ENCODE peak calls at places on chromosomes 4 and X, in seven cellular contexts. J is endothelial cell of umbilical vein, W is suprapubic skin, Q is H1, E is HCT116, U is sigmoid colon, F is breast epithelium. D is an unnamed sample. For H3K36me3, the result is how much of the 10 kb centered on the place peaks cover.

GRCh38 chr4:25299476-25300203 is 12.9 kb upstream of the ZCCHC4 start:
- DNase-seq in U (no peak), J (no peak), W (no peak), Q (no peak), E (no peak), F (peak), D (peak)

GRCh38 chrX:74465424-74465823 is 44.1 kb downstream of the SLC16A2 start:
- DNase-seq in F (no peak), W (no peak), J (no peak), Q (no peak), E (no peak), U (no peak), D (no peak)

GRCh38 chrX:95057341-95057740 is 1383.3 kb downstream of the FAM133A start:
- DNase-seq in Q (no peak), F (no peak), U (no peak), W (no peak), J (no peak), E (no peak), D (no peak)

GRCh38 chrX:53071604-53072417 is 10.4 kb upstream of the TSPYL2 start:
- DNase-seq in J (peak), F (no peak), U (peak), E (peak), W (peak), Q (no peak), D (peak)

GRCh38 chr4:98568896-98569663 is 89.3 kb downstream of the TSPAN5 start:
- DNase-seq in U (no peak), Q (no peak), F (no peak), W (no peak), E (no peak), J (peak), D (no peak)

GRCh38 chrX:13357925-13358324 is 38.1 kb upstream of the ATXN3L start:
- DNase-seq in F (no peak), E (no peak), W (no peak), U (no peak), Q (no peak), J (peak), D (peak)

GRCh38 chr4:87633239-87633638 is 16.8 kb upstream of the DMP1 start:
- DNase-seq in Q (no peak), E (no peak), J (peak), U (no peak), F (no peak), W (no peak), D (peak)

GRCh38 chr4:152460488-152460887 is 75.4 kb downstream of the FBXW7 start:
- DNase-seq in Q (no peak), E (no peak), J (no peak), U (no peak), F (no peak), W (no peak), D (no peak)

GRCh38 chr4:7347981-7348380 is 86.7 kb downstream of the PSAPL1 start:
- DNase-seq in U (no peak), W (no peak), F (no peak), Q (no peak), J (no peak), E (no peak), D (no peak)

GRCh38 chrX:53283567-53283966 is 2.2 kb upstream of the IQSEC2 start:
- DNase-seq in E (no peak), U (no peak), W (no peak), F (no peak), J (no peak), Q (no peak), D (no peak)

GRCh38 chr4:121239951-121240350 is 75.8 kb upstream of the TNIP3 start:
- DNase-seq in Q (no peak), U (no peak), J (no peak), E (no peak), F (no peak), W (no peak), D (no peak)

GRCh38 chrX:98357146-98357545 is 1473.4 kb downstream of the RPA4 start:
- DNase-seq in U (no peak), W (no peak), E (no peak), Q (no peak), F (no peak), J (no peak), D (no peak)

GRCh38 chr4:10460313-10461047 is 3.3 kb upstream of the ZNF518B start:
- DNase-seq in W (no peak), E (no peak), J (no peak), F (no peak), U (no peak), Q (no peak), D (no peak)

GRCh38 chr4:26458104-26458503 is 32.2 kb downstream of the CCKAR start:
- DNase-seq in J (no peak), W (no peak), E (no peak), U (no peak), F (no peak), Q (no peak), D (no peak)

GRCh38 chr4:186704059-186704458 is 19.6 kb downstream of the FAT1 start:
- DNase-seq in F (no peak), J (no peak), Q (no peak), E (no peak), U (no peak), W (no peak), D (no peak)
- TF ChIP-seq POLR2AphosphoS5 in F (no peak), J (no peak), Q (no peak), E (no peak), U (no peak), W (no peak), D (peak)

GRCh38 chr4:168318266-168318895 is at the start of gene DDX60:
- DNase-seq in U (peak), Q (peak), J (peak), W (peak), F (peak), E (peak), D (peak)
- TF ChIP-seq POLR2A in U (peak), Q (no peak), J (peak), W (no peak), F (no peak), E (peak), D (no peak)

DNA sequence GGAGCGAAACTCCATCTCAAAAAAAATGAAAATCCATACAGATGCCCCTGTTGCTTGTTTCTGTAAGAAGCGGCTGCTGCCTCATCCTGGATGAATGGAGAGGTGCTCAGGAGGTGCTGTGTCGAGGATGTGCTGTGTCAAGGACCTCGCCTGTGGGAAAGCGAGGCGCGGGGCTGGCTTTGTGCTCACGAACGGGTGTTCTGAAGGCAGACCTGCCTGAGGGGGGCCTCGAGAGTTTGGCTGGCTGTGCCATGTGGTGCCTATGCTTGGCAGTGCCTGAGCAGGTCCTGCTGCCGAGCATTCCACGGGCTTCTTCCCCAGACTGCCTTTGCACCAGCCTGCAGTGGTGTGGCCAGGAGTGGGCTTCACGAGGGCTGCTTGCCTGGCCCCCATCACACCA is 61.5 kb downstream of the NSD2 start:
- DNase-seq in Q (no peak), F (no peak), E (no peak), W (no peak), U (no peak), J (no peak), D (no peak)
- H3K36me3 ChIP-seq in Q (under half), F (under half), E (under half), W (under half), U (under half), J (under half), D (under half)

DNA sequence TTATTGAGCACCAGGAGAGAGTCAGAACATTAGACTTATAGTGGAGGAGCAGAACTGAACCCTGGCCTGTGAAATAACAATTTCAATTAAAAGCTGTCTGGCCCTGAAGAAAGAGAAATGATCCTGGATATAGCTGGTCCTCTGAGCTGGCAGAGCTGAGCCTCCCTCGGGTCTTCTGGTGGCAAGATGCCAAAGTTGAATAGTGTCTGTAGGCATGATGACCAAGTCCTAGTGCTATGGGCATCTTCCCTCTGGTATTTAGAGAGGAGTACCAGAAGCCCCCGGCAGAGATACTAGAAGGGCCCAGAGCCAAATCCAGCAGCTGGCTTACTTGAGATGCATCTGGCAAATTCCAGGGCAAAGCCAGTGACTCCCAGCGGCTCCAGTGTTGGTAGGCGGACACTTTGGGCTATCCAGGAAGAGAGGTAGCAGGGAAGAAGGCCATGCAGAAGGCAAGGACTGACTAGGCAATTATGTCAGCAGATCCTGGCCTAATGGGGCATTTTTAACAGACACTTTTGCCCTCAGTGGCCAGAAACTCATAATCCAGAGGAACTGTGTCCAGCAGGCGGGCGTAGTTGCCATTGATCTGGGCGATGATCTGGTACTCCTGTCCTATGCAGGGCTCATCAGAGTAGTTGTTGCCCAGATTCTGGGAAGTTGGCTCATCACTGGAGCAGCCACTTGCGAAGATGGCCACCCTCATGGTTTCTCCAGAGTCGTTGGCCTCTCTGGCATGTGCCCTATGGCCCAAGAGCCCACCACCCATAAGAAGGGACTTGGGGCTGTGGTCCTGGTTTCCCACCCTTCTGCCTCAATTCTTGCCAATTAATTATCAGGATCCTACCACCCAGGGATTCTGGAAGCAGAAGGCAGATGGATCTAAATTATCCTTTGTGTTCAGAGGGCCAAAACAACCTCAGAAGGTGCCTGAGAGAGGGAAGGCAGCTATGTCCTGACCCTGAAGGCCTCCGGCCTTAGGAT is 17.8 kb downstream of the VSIG4 start:
- DNase-seq in U (no peak), W (no peak), E (no peak), F (no peak), J (no peak), Q (no peak), D (no peak)
- TF ChIP-seq POLR2AphosphoS5 in U (no peak), W (no peak), E (no peak), F (no peak), J (no peak), Q (no peak), D (no peak)

GRCh38 chr4:16082424-16083216 is 1.2 kb downstream of the PROM1 start:
- DNase-seq in J (peak), W (peak), F (peak), U (no peak), Q (peak), E (no peak), D (no peak)
- TF ChIP-seq POLR2A in J (no peak), W (no peak), F (no peak), U (no peak), Q (peak), E (no peak), D (no peak)

GRCh38 chrX:24760601-24761000 is 66.9 kb downstream of the POLA1 start:
- DNase-seq in E (no peak), U (no peak), Q (no peak), J (no peak), W (no peak), F (no peak), D (no peak)
- H3K36me3 ChIP-seq in E (under half), U (under half), Q (under half), J (under half), W (under half), F (under half), D (under half)

GRCh38 chrX:112840382-112841113 is at the start of gene AMOT:
- DNase-seq in J (peak), F (peak), U (peak), W (peak), E (peak), Q (peak), D (peak)
- TF ChIP-seq POLR2AphosphoS5 in J (no peak), F (no peak), U (peak), W (no peak), E (peak), Q (no peak), D (no peak)

GRCh38 chr4:159278399-159278798 is 175.5 kb downstream of the RAPGEF2 start:
- DNase-seq in U (no peak), F (no peak), J (no peak), Q (no peak), E (no peak), W (no peak), D (no peak)
- TF ChIP-seq POLR2A in U (no peak), F (no peak), J (no peak), Q (no peak), E (no peak), W (no peak), D (no peak)

GRCh38 chrX:349702-350101 is 31.1 kb upstream of the GTPBP6 start:
- DNase-seq in J (no peak), F (no peak), Q (no peak), U (no peak), W (peak), E (no peak), D (no peak)

GRCh38 chrX:350148-350533 is 31.5 kb upstream of the GTPBP6 start:
- DNase-seq in F (no peak), E (no peak), W (no peak), U (no peak), Q (no peak), J (no peak), D (no peak)

GRCh38 chrX:349196-349595 is 30.6 kb upstream of the GTPBP6 start:
- DNase-seq in J (no peak), E (no peak), U (peak), W (peak), F (no peak), Q (no peak), D (no peak)

GRCh38 chrX:347351-348117 is 28.9 kb upstream of the GTPBP6 start:
- DNase-seq in U (peak), E (no peak), J (no peak), F (no peak), Q (no peak), W (peak), D (no peak)

GRCh38 chrX:348461-349117 is 30.0 kb upstream of the GTPBP6 start:
- DNase-seq in Q (no peak), J (no peak), W (peak), E (no peak), U (no peak), F (no peak), D (no peak)
- H3K36me3 ChIP-seq in Q (under half), J (under half), W (under half), E (under half), U (under half), F (under half), D (under half)